ENCODE peak calls at places on chromosomes 1 and 21, in eight cellular contexts. L is left colon; X is aorta; W is naive B cell; J is osteocyte; N is activated CD8-positive, alpha-beta memory T cell treated with anti-CD3 and anti-CD28 coated beads for 1 hour; B is Ammon's horn; Q is foreskin melanocyte. I is an unnamed sample.

GRCh38 chr1:201346337-201346939 is 31.0 kb downstream of the TNNT2 start:
- DNase-seq in L (peak), X (peak), W (no peak), J (no peak), N (no peak), B (peak), Q (peak), I (peak)

GRCh38 chr1:85314726-85315125 is 38.3 kb upstream of the BCL10 start:
- DNase-seq in L (no peak), X (no peak), W (no peak), J (no peak), N (no peak), B (no peak), Q (no peak), I (no peak)

GRCh38 chr1:202037706-202038296 is 27.4 kb downstream of the ELF3 start:
- DNase-seq in L (no peak), X (no peak), W (no peak), J (no peak), N (no peak), B (no peak), Q (no peak), I (no peak)

GRCh38 chr1:53473463-53473862 is 14.3 kb downstream of the DMRTB1 start:
- DNase-seq in L (no peak), X (no peak), W (no peak), J (no peak), N (no peak), B (no peak), Q (no peak), I (no peak)

GRCh38 chr1:173426057-173426456 is 51.1 kb upstream of the PRDX6 start:
- DNase-seq in L (peak), X (no peak), W (no peak), J (no peak), N (no peak), B (no peak), Q (no peak), I (no peak)

GRCh38 chr1:231603598-231604275 is 22.9 kb upstream of the DISC1 start:
- DNase-seq in L (peak), X (no peak), W (peak), J (no peak), N (no peak), B (peak), Q (peak), I (no peak)

GRCh38 chr1:32142446-32143301 is 34.8 kb downstream of the KPNA6 start:
- DNase-seq in L (peak), X (peak), W (no peak), J (no peak), N (no peak), B (peak), Q (peak), I (no peak)

GRCh38 chr1:47729685-47730084 is 267.5 kb downstream of the TRABD2B start:
- DNase-seq in L (no peak), X (no peak), W (no peak), J (no peak), N (no peak), B (no peak), Q (no peak), I (no peak)

GRCh38 chr1:51518033-51518729 is 885 bp downstream of the EPS15 start:
- DNase-seq in L (peak), X (peak), W (peak), J (no peak), N (no peak), B (peak), Q (no peak), I (peak)

GRCh38 chr1:62437273-62437945 is 560 bp downstream of the USP1 start:
- DNase-seq in L (no peak), X (no peak), W (peak), J (no peak), N (no peak), B (no peak), Q (no peak), I (no peak)

GRCh38 chr1:204286841-204287387 is 72.8 kb downstream of the PLEKHA6 start:
- DNase-seq in L (no peak), X (peak), W (peak), J (no peak), N (no peak), B (peak), Q (no peak), I (no peak)

GRCh38 chr1:35544976-35545375 is 12.2 kb downstream of the KIAA0319L start:
- DNase-seq in L (no peak), X (no peak), W (no peak), J (no peak), N (no peak), B (peak), Q (peak), I (no peak)

GRCh38 chr1:204468766-204469302 is 25.8 kb downstream of the PIK3C2B start:
- DNase-seq in L (no peak), X (no peak), W (no peak), J (no peak), N (no peak), B (no peak), Q (no peak), I (no peak)

GRCh38 chr1:231348442-231348841 is 10.3 kb downstream of the SPRTN start:
- DNase-seq in L (no peak), X (no peak), W (no peak), J (no peak), N (no peak), B (no peak), Q (no peak), I (no peak)

GRCh38 chr1:230067871-230068814 is 1.1 kb downstream of the GALNT2 start:
- DNase-seq in L (peak), X (peak), W (peak), J (peak), N (no peak), B (peak), Q (no peak), I (peak)

GRCh38 chr1:210099921-210100320 is 132.7 kb upstream of the SERTAD4 start:
- DNase-seq in L (no peak), X (no peak), W (no peak), J (no peak), N (no peak), B (peak), Q (no peak), I (no peak)

GRCh38 chr1:29973406-29973805 is 737.1 kb downstream of the PTPRU start:
- DNase-seq in L (no peak), X (no peak), W (no peak), J (no peak), N (no peak), B (no peak), Q (no peak), I (no peak)

GRCh38 chr1:98049370-98050115 is 128.7 kb upstream of the DPYD start:
- DNase-seq in L (no peak), X (no peak), W (no peak), J (no peak), N (no peak), B (peak), Q (no peak), I (no peak)

GRCh38 chr21:37198989-37199924 is 67.9 kb downstream of the VPS26C start:
- DNase-seq in L (no peak), X (no peak), W (no peak), J (no peak), N (no peak), B (no peak), Q (peak), I (no peak)

GRCh38 chr1:39063775-39064174 is 37.6 kb downstream of the NDUFS5 start:
- DNase-seq in L (no peak), X (no peak), W (no peak), J (no peak), N (no peak), B (no peak), Q (no peak), I (no peak)

GRCh38 chr1:51444096-51444495 is 75.0 kb downstream of the EPS15 start:
- DNase-seq in L (no peak), X (no peak), W (no peak), J (no peak), N (no peak), B (no peak), Q (no peak), I (no peak)

GRCh38 chr21:29217818-29218252 is 80.9 kb upstream of the BACH1 start:
- DNase-seq in L (no peak), X (no peak), W (no peak), J (no peak), N (no peak), B (no peak), Q (peak), I (no peak)

GRCh38 chr1:8423134-8423701 is 105.3 kb downstream of the SLC45A1 start:
- DNase-seq in L (peak), X (peak), W (no peak), J (peak), N (no peak), B (no peak), Q (no peak), I (peak)

GRCh38 chr1:183185941-183186490 is at the start of gene LAMC2:
- DNase-seq in L (peak), X (no peak), W (no peak), J (no peak), N (no peak), B (no peak), Q (no peak), I (no peak)

GRCh38 chr1:40983286-40983685 is 3.8 kb downstream of the CTPS1 start:
- DNase-seq in L (no peak), X (no peak), W (no peak), J (no peak), N (no peak), B (no peak), Q (no peak), I (no peak)

GRCh38 chr21:43712268-43712942 is 6.5 kb upstream of the PDXK start:
- DNase-seq in L (peak), X (peak), W (no peak), J (no peak), N (no peak), B (no peak), Q (no peak), I (no peak)

I was measured in spleen.